ENCODE peak calls at places on chromosomes 13 and 19, in ten cellular contexts. A, O, E, D, R, J, T, G, W and I are unnamed samples.

GRCh38 chr19:52028780-52029123 is 573 bp upstream of the ZNF614 start:
- DNase-seq in O (no peak), A (no peak), D (no peak), J (no peak), T (no peak), W (no peak), G (no peak), R (no peak), E (no peak), I (no peak)

GRCh38 chr13:113845055-113845454 is 18.8 kb downstream of the GAS6 start:
- DNase-seq in T (no peak), W (no peak), J (no peak), E (no peak), O (peak), R (peak), A (no peak), D (no peak), G (no peak), I (peak)

GRCh38 chr13:84187626-84188025 is 305.4 kb upstream of the SLITRK1 start:
- DNase-seq in D (no peak), R (no peak), A (no peak), T (no peak), E (no peak), W (no peak), O (no peak), J (no peak), G (no peak), I (no peak)

GRCh38 chr19:14450876-14451275 is 17.8 kb downstream of the PKN1 start:
- DNase-seq in A (no peak), E (no peak), W (no peak), R (no peak), G (no peak), D (no peak), T (no peak), O (no peak), J (no peak), I (no peak)

GRCh38 chr13:31007392-31007791 is 74.9 kb downstream of the TEX26 start:
- DNase-seq in E (no peak), D (no peak), G (no peak), J (no peak), W (no peak), A (no peak), R (no peak), T (no peak), O (no peak), I (no peak)

GRCh38 chr19:14361824-14362223 is 19.4 kb upstream of the ADGRE5 start:
- DNase-seq in E (no peak), O (no peak), J (no peak), T (no peak), W (peak), D (peak), G (no peak), A (no peak), R (no peak), I (no peak)

GRCh38 chr13:65724261-65724660 is 1505.9 kb downstream of the PCDH9 start:
- DNase-seq in E (no peak), G (no peak), A (no peak), W (no peak), R (no peak), J (no peak), O (no peak), D (no peak), T (no peak), I (no peak)

GRCh38 chr13:60044321-60044720 is 119.4 kb downstream of the DIAPH3 start:
- DNase-seq in W (no peak), G (no peak), A (no peak), D (no peak), R (no peak), J (no peak), E (no peak), T (no peak), O (no peak), I (no peak)

GRCh38 chr19:7730286-7731217 is 1.4 kb downstream of the CLEC4G start:
- DNase-seq in O (peak), R (no peak), A (no peak), G (no peak), D (peak), W (no peak), T (no peak), E (no peak), J (peak), I (no peak)

GRCh38 chr19:48501961-48502719 is 9.5 kb downstream of the LMTK3 start:
- DNase-seq in G (peak), T (no peak), W (peak), O (peak), R (peak), J (peak), E (no peak), A (peak), D (peak), I (no peak)

GRCh38 chr19:30406220-30406944 is 34.2 kb downstream of the ZNF536 start:
- DNase-seq in D (peak), A (no peak), E (peak), J (peak), O (no peak), W (no peak), G (no peak), T (peak), R (no peak), I (no peak)

GRCh38 chr13:93700115-93700514 is 473.5 kb downstream of the GPC6 start:
- DNase-seq in T (no peak), O (no peak), G (no peak), J (no peak), R (no peak), W (no peak), E (no peak), A (no peak), D (no peak), I (no peak)

GRCh38 chr19:13842294-13843103 is 34.4 kb upstream of the NANOS3 start:
- DNase-seq in E (peak), D (peak), R (no peak), O (peak), A (peak), G (peak), W (peak), J (peak), T (no peak), I (peak)

GRCh38 chr13:66344770-66345367 is 885.3 kb downstream of the PCDH9 start:
- DNase-seq in D (no peak), A (no peak), T (no peak), G (no peak), E (no peak), R (no peak), W (no peak), O (no peak), J (no peak), I (no peak)

GRCh38 chr19:53865918-53866696 is 1.6 kb upstream of the MYADM start:
- DNase-seq in O (peak), R (no peak), E (peak), A (peak), J (peak), T (peak), W (peak), D (peak), G (peak), I (peak)

GRCh38 chr19:18460313-18460712 is 22.4 kb upstream of the ISYNA1 start:
- DNase-seq in D (no peak), T (no peak), W (no peak), A (peak), J (no peak), E (peak), G (no peak), O (peak), R (peak), I (no peak)

GRCh38 chr19:39498262-39499081 is at the start of gene DLL3:
- DNase-seq in T (peak), E (no peak), D (peak), J (peak), W (peak), G (no peak), O (no peak), A (no peak), R (no peak), I (no peak)

GRCh38 chr19:11359421-11359820 is 4.2 kb downstream of the PLPPR2 start:
- DNase-seq in T (no peak), O (no peak), A (no peak), E (no peak), R (no peak), J (no peak), G (no peak), D (no peak), W (no peak), I (no peak)

GRCh38 chr19:51009061-51009891 is 7.9 kb upstream of the KLK8 start:
- DNase-seq in W (no peak), G (no peak), T (no peak), J (no peak), R (no peak), O (no peak), A (no peak), E (no peak), D (no peak), I (no peak)

GRCh38 chr19:10105241-10106099 is 692 bp upstream of the PPAN start:
- DNase-seq in G (no peak), W (peak), T (no peak), E (no peak), O (no peak), D (no peak), J (no peak), A (no peak), R (no peak), I (no peak)

GRCh38 chr13:94878721-94879120 is 166.4 kb upstream of the SOX21 start:
- DNase-seq in D (no peak), W (no peak), R (no peak), J (no peak), T (no peak), A (no peak), E (no peak), G (no peak), O (no peak), I (no peak)

GRCh38 chr13:44140146-44140545 is 233.5 kb upstream of the SERP2 start:
- DNase-seq in A (peak), R (no peak), J (no peak), E (no peak), D (peak), O (no peak), G (no peak), W (no peak), T (no peak), I (no peak)

GRCh38 chr19:44603201-44603945 is 10.0 kb upstream of the IGSF23 start:
- DNase-seq in J (no peak), D (no peak), G (no peak), R (no peak), T (no peak), E (no peak), W (no peak), O (no peak), A (no peak), I (no peak)

GRCh38 chr13:105219636-105220035 is 1315.8 kb downstream of the EFNB2 start:
- DNase-seq in G (no peak), O (no peak), J (no peak), E (no peak), W (no peak), D (no peak), A (no peak), T (no peak), R (no peak), I (no peak)

GRCh38 chr19:28785961-28786360 is 427.0 kb downstream of the UQCRFS1 start:
- DNase-seq in W (no peak), T (no peak), G (no peak), D (peak), J (peak), A (no peak), E (no peak), O (no peak), R (no peak), I (no peak)

GRCh38 chr13:45792827-45793303 is 58.7 kb downstream of the SIAH3 start:
- DNase-seq in D (no peak), T (no peak), W (no peak), O (no peak), J (no peak), E (no peak), G (no peak), R (no peak), A (peak), I (no peak)

GRCh38 chr13:21142766-21143165 is 33.6 kb downstream of the SKA3 start:
- DNase-seq in T (no peak), W (no peak), E (no peak), R (no peak), D (no peak), G (no peak), O (no peak), J (no peak), A (no peak), I (no peak)

GRCh38 chr19:28437390-28438346 is 775.3 kb downstream of the UQCRFS1 start:
- DNase-seq in J (no peak), E (no peak), G (no peak), O (no peak), W (no peak), D (no peak), T (no peak), R (no peak), A (no peak), I (no peak)

GRCh38 chr19:17797397-17798201 is 2.7 kb downstream of the B3GNT3 start:
- DNase-seq in D (no peak), O (no peak), A (peak), T (no peak), R (peak), W (no peak), J (no peak), G (no peak), E (no peak), I (no peak)

GRCh38 chr19:54179921-54180452 is 7.0 kb upstream of the TMC4 start:
- DNase-seq in D (peak), E (no peak), A (peak), O (peak), W (no peak), G (peak), R (no peak), T (peak), J (peak), I (no peak)

GRCh38 chr13:110282316-110282841 is 24.6 kb downstream of the COL4A1 start:
- DNase-seq in E (no peak), G (no peak), D (no peak), O (no peak), J (no peak), T (no peak), R (no peak), A (no peak), W (no peak), I (no peak)

GRCh38 chr13:110281736-110282135 is 25.2 kb downstream of the COL4A1 start:
- DNase-seq in R (no peak), A (no peak), O (no peak), D (no peak), E (no peak), T (no peak), G (no peak), J (no peak), W (no peak), I (no peak)

GRCh38 chr13:110284809-110285519 is 22.0 kb downstream of the COL4A1 start:
- DNase-seq in A (no peak), R (no peak), D (no peak), T (no peak), J (no peak), O (no peak), G (no peak), E (no peak), W (no peak), I (no peak)

GRCh38 chr13:110285991-110286923 is 20.7 kb downstream of the COL4A1 start:
- DNase-seq in R (no peak), O (no peak), G (no peak), E (no peak), T (no peak), A (no peak), W (no peak), J (no peak), D (no peak), I (no peak)

GRCh38 chr13:110283661-110284516 is 23.1 kb downstream of the COL4A1 start:
- DNase-seq in J (no peak), A (no peak), E (no peak), W (no peak), O (no peak), G (no peak), D (no peak), T (no peak), R (no peak), I (no peak)
- TF ChIP-seq CTCF in J (no peak), A (no peak), E (no peak), W (no peak), O (no peak), G (no peak), D (no peak), T (no peak), R (no peak), I (no peak)

GRCh38 chr13:41554626-41555386 is 97.5 kb downstream of the RGCC start:
- DNase-seq in G (no peak), W (no peak), J (no peak), D (no peak), R (no peak), O (no peak), E (no peak), T (no peak), A (no peak), I (no peak)
- TF ChIP-seq CTCF in G (no peak), W (no peak), J (no peak), D (no peak), R (no peak), O (no peak), E (no peak), T (no peak), A (no peak), I (no peak)

GRCh38 chr13:24679686-24680085 is 522 bp upstream of the ATP12A start:
- DNase-seq in R (no peak), W (no peak), O (no peak), E (no peak), A (no peak), D (no peak), G (no peak), J (no peak), T (no peak), I (no peak)

GRCh38 chr13:24681930-24682329 is 1.7 kb downstream of the ATP12A start:
- DNase-seq in D (no peak), E (no peak), W (no peak), G (no peak), T (no peak), R (no peak), O (no peak), J (no peak), A (no peak), I (no peak)

GRCh38 chr13:24680921-24681585 is 845 bp downstream of the ATP12A start:
- DNase-seq in J (no peak), D (no peak), E (no peak), W (no peak), A (no peak), G (no peak), R (no peak), T (no peak), O (no peak), I (no peak)

GRCh38 chr13:24682353-24682752 is 2.1 kb downstream of the ATP12A start:
- DNase-seq in R (no peak), O (no peak), G (no peak), T (no peak), A (no peak), D (no peak), J (no peak), W (no peak), E (no peak), I (no peak)

GRCh38 chr13:24680258-24680920 is at the start of gene ATP12A:
- DNase-seq in A (peak), R (no peak), D (peak), W (peak), E (no peak), O (no peak), J (peak), G (no peak), T (no peak), I (no peak)
- TF ChIP-seq CTCF in A (no peak), R (no peak), D (peak), W (no peak), E (no peak), O (no peak), J (peak), G (no peak), T (peak), I (peak)

DNA sequence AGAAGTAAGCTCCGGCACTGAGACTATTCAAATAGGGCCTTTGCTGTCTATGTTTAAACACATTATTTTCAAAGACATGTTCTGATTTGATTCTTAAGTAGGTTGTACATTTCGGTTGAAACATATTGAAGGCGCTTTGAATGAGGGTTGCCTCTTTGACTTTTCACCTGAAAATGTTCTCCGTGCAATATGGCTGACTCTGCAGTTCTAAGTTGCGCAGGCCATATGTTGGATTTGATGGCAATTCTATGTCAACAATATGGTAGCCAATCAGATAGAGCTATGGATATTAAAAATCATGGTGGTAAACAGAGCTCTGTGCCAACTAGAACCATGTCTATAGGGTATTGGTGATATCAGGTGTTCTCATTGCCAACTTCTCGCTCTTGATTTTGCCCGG is 307.3 kb downstream of the NALCN start:
- DNase-seq in J (no peak), R (no peak), D (no peak), G (no peak), O (no peak), E (no peak), T (no peak), W (no peak), A (no peak), I (no peak)
- TF ChIP-seq CTCF in J (no peak), R (no peak), D (no peak), G (no peak), O (no peak), E (no peak), T (no peak), W (no peak), A (no peak), I (no peak)

GRCh38 chr19:35656700-35657099 is 8.6 kb downstream of the COX6B1 start:
- DNase-seq in T (no peak), J (no peak), D (no peak), E (no peak), G (no peak), O (no peak), A (no peak), W (no peak), R (no peak), I (no peak)

GRCh38 chr19:35655600-35655999 is 7.5 kb downstream of the COX6B1 start:
- DNase-seq in A (no peak), W (no peak), T (no peak), G (no peak), R (no peak), O (no peak), E (no peak), D (no peak), J (no peak), I (no peak)

GRCh38 chr19:35661995-35662340 is 4.3 kb upstream of the UPK1A start:
- DNase-seq in T (no peak), J (no peak), W (no peak), E (no peak), O (no peak), R (no peak), D (no peak), G (no peak), A (no peak), I (no peak)

GRCh38 chr19:35663981-35664380 is 2.3 kb upstream of the UPK1A start:
- DNase-seq in R (no peak), J (no peak), T (no peak), E (no peak), O (no peak), W (no peak), D (no peak), G (no peak), A (no peak), I (no peak)

GRCh38 chr19:35657904-35658700 is 8.2 kb upstream of the UPK1A start:
- DNase-seq in D (no peak), E (no peak), T (no peak), W (no peak), G (no peak), O (no peak), A (no peak), J (no peak), R (no peak), I (no peak)
- TF ChIP-seq CTCF in D (peak), E (no peak), T (peak), W (no peak), G (no peak), O (no peak), A (no peak), J (no peak), R (no peak), I (peak)

GRCh38 chr19:6359942-6360341 is 1.4 kb upstream of the CLPP start:
- DNase-seq in D (no peak), J (no peak), E (no peak), A (no peak), O (no peak), W (no peak), G (no peak), R (no peak), T (no peak), I (no peak)

GRCh38 chr19:6363429-6363828 is 2.1 kb downstream of the CLPP start:
- DNase-seq in J (no peak), T (no peak), O (no peak), A (no peak), W (no peak), R (no peak), G (no peak), E (no peak), D (no peak), I (no peak)

GRCh38 chr19:6364353-6364752 is 3.0 kb downstream of the CLPP start:
- DNase-seq in O (no peak), G (no peak), R (no peak), E (no peak), A (no peak), J (no peak), D (no peak), T (no peak), W (no peak), I (no peak)

GRCh38 chr19:6362351-6362801 is 1.0 kb downstream of the CLPP start:
- DNase-seq in A (no peak), T (no peak), O (no peak), W (peak), G (no peak), E (no peak), J (no peak), D (no peak), R (no peak), I (no peak)

DNA sequence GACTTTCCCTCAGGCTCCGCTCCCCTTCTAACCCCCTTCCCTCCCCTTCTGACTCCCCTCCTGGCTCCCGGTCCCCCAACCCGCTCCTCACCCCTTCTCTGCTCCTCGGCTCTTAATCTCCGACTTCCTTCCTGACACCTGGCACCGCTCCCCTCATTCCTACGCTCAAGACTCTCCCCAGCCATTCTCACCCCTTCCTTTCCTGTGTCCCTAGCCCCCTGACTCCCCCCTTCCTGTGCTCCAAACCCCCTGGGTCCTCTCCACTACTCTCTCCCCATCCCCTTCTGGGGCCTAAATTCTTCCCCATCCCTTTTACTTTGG is 653 bp downstream of the CLPP start:
- DNase-seq in W (no peak), O (no peak), E (no peak), D (no peak), R (no peak), A (peak), G (no peak), T (no peak), J (no peak), I (no peak)
- TF ChIP-seq CTCF in W (no peak), O (no peak), E (no peak), D (no peak), R (no peak), A (no peak), G (no peak), T (no peak), J (no peak), I (no peak)